ENCODE peak calls at places on chromosomes 4 and X, in seven cellular contexts. I is stimulated activated naive CD8-positive, alpha-beta T cell treated with anti-CD3 and anti-CD28 coated beads, Interleukin-15, Interleukin-2, amounts not matched to agents 100 U/mL and 50 U/mL, for 24 hours; Y is NCI-H2081; F is foreskin fibroblast; G is left ventricle myocardium inferior; K is fibroblast of pulmonary artery; D is immature natural killer cell. M is an unnamed sample.

GRCh38 chrX:74536142-74537010 is 78.0 kb downstream of the RLIM start:
- DNase-seq in F (peak; percentile 70), Y (peak; percentile 70), D (peak; percentile 43), K (peak; percentile 84), G (peak; percentile 85), I (peak; percentile 46), M (peak; percentile 91)

GRCh38 chr4:164383187-164384181 is 370.4 kb upstream of the SMIM31 start:
- DNase-seq in Y (peak; percentile 43), F (no peak), K (no peak), G (no peak), I (no peak), D (no peak), M (peak; percentile 89)

GRCh38 chr4:2817701-2818350 is 24.9 kb downstream of the SH3BP2 start:
- DNase-seq in K (no peak), Y (peak; percentile 68), G (no peak), F (no peak), I (peak; percentile 55), D (no peak), M (peak; percentile 51)

GRCh38 chr4:3252831-3253641 is 4.1 kb downstream of the MSANTD1 start:
- DNase-seq in K (no peak), I (no peak), F (no peak), G (peak; percentile 13), D (no peak), Y (no peak), M (no peak)

GRCh38 chrX:12894074-12894691 is 12.2 kb upstream of the TLR8 start:
- DNase-seq in Y (peak; percentile 4), G (peak; percentile 16), I (peak; percentile 47), F (peak; percentile 2), K (peak; percentile 20), D (peak; percentile 23), M (peak; percentile 52)

GRCh38 chr4:76539979-76540378 is 105.0 kb downstream of the SHROOM3 start:
- DNase-seq in I (no peak), F (no peak), G (no peak), K (peak; percentile 38), Y (no peak), D (no peak), M (peak; percentile 29)

GRCh38 chrX:119398587-119398973 is 556 bp upstream of the SLC25A43 start:
- DNase-seq in G (no peak), Y (no peak), I (no peak), D (peak; percentile 3), K (peak; percentile 17), F (no peak), M (no peak)

GRCh38 chr4:37623125-37623524 is 63.1 kb downstream of the RELL1 start:
- DNase-seq in I (no peak), Y (no peak), D (no peak), K (no peak), G (no peak), F (no peak), M (no peak)

GRCh38 chr4:37546586-37546985 is 139.6 kb downstream of the RELL1 start:
- DNase-seq in F (no peak), I (no peak), Y (no peak), D (no peak), G (no peak), K (no peak), M (no peak)

GRCh38 chr4:184845367-184846011 is 19.7 kb upstream of the ACSL1 start:
- DNase-seq in K (peak; percentile 33), Y (no peak), G (no peak), I (no peak), D (no peak), F (no peak), M (peak; percentile 33)

GRCh38 chrX:38985375-38985774 is 184.1 kb downstream of the MID1IP1 start:
- DNase-seq in Y (no peak), K (peak; percentile 33), F (no peak), I (no peak), G (no peak), D (peak; percentile 16), M (peak; percentile 51)

GRCh38 chr4:95610170-95610569 is 61.4 kb upstream of the UNC5C start:
- DNase-seq in Y (no peak), G (no peak), I (no peak), D (no peak), K (no peak), F (no peak), M (no peak)

GRCh38 chr4:76624271-76624681 is 189.2 kb downstream of the SHROOM3 start:
- DNase-seq in I (no peak), Y (no peak), D (no peak), F (peak; percentile 86), K (peak; percentile 93), G (no peak), M (no peak)

GRCh38 chr4:69322055-69322454 is 41.8 kb downstream of the UGT2B28 start:
- DNase-seq in D (no peak), F (no peak), I (no peak), Y (no peak), G (no peak), K (peak; percentile 19), M (no peak)

GRCh38 chrX:51860679-51861078 is 32.7 kb upstream of the MAGED1 start:
- DNase-seq in F (peak; percentile 5), I (no peak), D (no peak), Y (no peak), G (no peak), K (peak; percentile 60), M (peak; percentile 55)

GRCh38 chr4:2266181-2266580 is 4.3 kb upstream of the MXD4 start:
- DNase-seq in D (no peak), I (no peak), F (peak; percentile 72), G (peak; percentile 85), Y (no peak), K (peak; percentile 68), M (no peak)

GRCh38 chr4:155602351-155603140 is 64.1 kb upstream of the GUCY1A1 start:
- DNase-seq in I (no peak), G (no peak), K (no peak), F (peak; percentile 26), D (no peak), Y (no peak), M (no peak)

GRCh38 chr4:183200453-183200852 is 101.4 kb downstream of the WWC2 start:
- DNase-seq in D (no peak), F (peak; percentile 93), G (peak; percentile 48), I (no peak), K (peak; percentile 97), Y (no peak), M (peak; percentile 96)

GRCh38 chr4:2472187-2472586 is 3.3 kb downstream of the RNF4 start:
- DNase-seq in G (no peak), K (peak; percentile 31), Y (no peak), I (no peak), D (no peak), F (peak; percentile 56), M (no peak)

GRCh38 chrX:108134724-108135123 is 43.1 kb downstream of the ATG4A start:
- DNase-seq in D (no peak), Y (no peak), F (no peak), K (no peak), G (no peak), I (peak; percentile 4), M (no peak)

GRCh38 chr4:169142390-169142789 is 128.4 kb downstream of the SH3RF1 start:
- DNase-seq in G (no peak), K (no peak), Y (no peak), F (peak; percentile 48), D (no peak), I (no peak), M (no peak)

GRCh38 chr4:7466904-7467303 is 32.2 kb upstream of the PSAPL1 start:
- DNase-seq in I (no peak), G (no peak), Y (no peak), F (no peak), D (no peak), K (no peak), M (no peak)

GRCh38 chrX:71996138-71996537 is 85.5 kb downstream of the NHSL2 start:
- DNase-seq in G (no peak), D (no peak), K (no peak), Y (no peak), I (no peak), F (no peak), M (no peak)

GRCh38 chr4:175542787-175543186 is 269.3 kb downstream of the GPM6A start:
- DNase-seq in K (peak; percentile 38), I (no peak), F (no peak), G (no peak), Y (peak; percentile 65), D (no peak), M (peak; percentile 31)

GRCh38 chrX:46588263-46588662 is 14.7 kb downstream of the CHST7 start:
- DNase-seq in Y (no peak), K (peak; percentile 81), G (peak; percentile 41), I (peak; percentile 48), D (no peak), F (no peak), M (peak; percentile 86)

GRCh38 chr4:41432889-41433288 is 105.1 kb upstream of the LIMCH1 start:
- DNase-seq in F (peak; percentile 69), I (no peak), K (peak; percentile 63), Y (no peak), D (no peak), G (no peak), M (peak; percentile 82)

GRCh38 chrX:3384330-3384729 is 37.9 kb upstream of the MXRA5 start:
- DNase-seq in G (no peak), F (no peak), I (no peak), K (no peak), D (no peak), Y (no peak), M (no peak)

M was measured in A673.